ENCODE peak calls at places on chromosomes 12 and 14, in five cellular contexts. U is NCI-H510A; M is AG08396; D is activated gamma-delta T cell treated with anti-CD3 and anti-CD28 coated beads, Interleukin-2, amount 50 U/mL, for 16 hours; S is AG08395. Q is an unnamed sample.

GRCh38 chr14:94543450-94544123 is 17.7 kb upstream of the SERPINA4 start:
- DNase-seq in M (no peak), U (no peak), S (no peak), D (no peak), Q (no peak)

GRCh38 chr12:18456344-18456743 is 195.0 kb downstream of the PIK3C2G start:
- DNase-seq in D (no peak), M (no peak), S (no peak), U (no peak), Q (no peak)

GRCh38 chr14:83556065-83556464 is 1973.9 kb upstream of the FLRT2 start:
- DNase-seq in U (no peak), S (no peak), D (no peak), M (no peak), Q (no peak)

GRCh38 chr12:42815068-42815467 is 225.5 kb upstream of the PRICKLE1 start:
- DNase-seq in M (no peak), S (no peak), D (no peak), U (no peak), Q (no peak)

GRCh38 chr12:120368789-120369475 is at the start of gene MSI1:
- DNase-seq in D (no peak), M (no peak), U (peak; percentile 36), S (no peak), Q (no peak)

GRCh38 chr12:59660921-59661597 is 65.2 kb downstream of the SLC16A7 start:
- DNase-seq in U (no peak), S (no peak), M (no peak), D (no peak), Q (no peak)

GRCh38 chr12:39364196-39364595 is 78.7 kb downstream of the KIF21A start:
- DNase-seq in U (no peak), S (no peak), D (no peak), M (no peak), Q (no peak)

GRCh38 chr12:68227356-68227755 is 1.7 kb upstream of the IL26 start:
- DNase-seq in U (no peak), M (no peak), S (no peak), D (no peak), Q (no peak)

GRCh38 chr12:15558915-15559528 is 230.2 kb downstream of the EPS8 start:
- DNase-seq in D (no peak), U (no peak), S (peak; percentile 69), M (peak; percentile 37), Q (no peak)

GRCh38 chr12:89205517-89205916 is 146.8 kb downstream of the DUSP6 start:
- DNase-seq in D (no peak), U (no peak), S (no peak), M (no peak), Q (no peak)

GRCh38 chr14:95290769-95291440 is 28.8 kb downstream of the CLMN start:
- DNase-seq in M (no peak), D (no peak), U (peak; percentile 88), S (no peak), Q (peak; percentile 61)

GRCh38 chr14:34931206-34931605 is 51.6 kb upstream of the SRP54 start:
- DNase-seq in U (no peak), M (peak; percentile 18), D (no peak), S (no peak), Q (no peak)

Q was measured in SHP77.